ENCODE peak calls at places on chromosomes 3 and 15, in eight cellular contexts. One of them, this sample, is unnamed.

GRCh38 chr3:143065364-143065763 is 54.2 kb upstream of the CHST2 start:
- DNase-seq in AG09319: no peak
- DNase-seq in hepatic stellate cell: no peak
- DNase-seq in HEK293T: no peak
- DNase-seq in T-cell: no peak
- DNase-seq in GM12864: no peak
- DNase-seq in T1000: no peak
- DNase-seq in CD8-positive, alpha-beta memory T cell: no peak
- DNase-seq in this sample: no peak

GRCh38 chr15:31285772-31286261 is 40.8 kb upstream of the KLF13 start:
- DNase-seq in AG09319: no peak
- DNase-seq in T-cell: no peak
- DNase-seq in CD8-positive, alpha-beta memory T cell: no peak
- DNase-seq in T1000: no peak
- DNase-seq in hepatic stellate cell: no peak
- DNase-seq in HEK293T: no peak
- DNase-seq in GM12864: no peak
- DNase-seq in this sample: no peak

GRCh38 chr3:98705212-98705611 is 57.9 kb upstream of the ST3GAL6 start:
- DNase-seq in AG09319: no peak
- DNase-seq in GM12864: no peak
- DNase-seq in T-cell: no peak
- DNase-seq in CD8-positive, alpha-beta memory T cell: no peak
- DNase-seq in HEK293T: no peak
- DNase-seq in T1000: no peak
- DNase-seq in hepatic stellate cell: no peak
- DNase-seq in this sample: no peak

GRCh38 chr3:57927916-57928315 is 80.3 kb upstream of the FLNB start:
- DNase-seq in GM12864: no peak
- DNase-seq in CD8-positive, alpha-beta memory T cell: no peak
- DNase-seq in T1000: no peak
- DNase-seq in T-cell: no peak
- DNase-seq in HEK293T: no peak
- DNase-seq in AG09319: no peak
- DNase-seq in hepatic stellate cell: no peak
- DNase-seq in this sample: no peak

GRCh38 chr3:64462203-64463120 is 225.3 kb downstream of the ADAMTS9 start:
- DNase-seq in CD8-positive, alpha-beta memory T cell: no peak
- DNase-seq in HEK293T: no peak
- DNase-seq in hepatic stellate cell: peak; percentile 57
- DNase-seq in T-cell: no peak
- DNase-seq in AG09319: peak; percentile 49
- DNase-seq in GM12864: no peak
- DNase-seq in T1000: no peak
- DNase-seq in this sample: no peak

GRCh38 chr3:8353364-8353763 is 148.3 kb upstream of the LMCD1 start:
- DNase-seq in T1000: no peak
- DNase-seq in CD8-positive, alpha-beta memory T cell: no peak
- DNase-seq in hepatic stellate cell: no peak
- DNase-seq in AG09319: no peak
- DNase-seq in GM12864: no peak
- DNase-seq in HEK293T: no peak
- DNase-seq in T-cell: no peak
- DNase-seq in this sample: no peak

GRCh38 chr3:130963878-130964277 is 62.7 kb downstream of the ASTE1 start:
- DNase-seq in HEK293T: no peak
- DNase-seq in GM12864: no peak
- DNase-seq in CD8-positive, alpha-beta memory T cell: no peak
- DNase-seq in T-cell: no peak
- DNase-seq in T1000: no peak
- DNase-seq in hepatic stellate cell: no peak
- DNase-seq in AG09319: peak; percentile 69
- DNase-seq in this sample: no peak

GRCh38 chr3:56839784-56840724 is 38.3 kb upstream of the ARHGEF3 start:
- DNase-seq in T-cell: no peak
- DNase-seq in T1000: peak; percentile 15
- DNase-seq in AG09319: no peak
- DNase-seq in CD8-positive, alpha-beta memory T cell: no peak
- DNase-seq in hepatic stellate cell: no peak
- DNase-seq in HEK293T: no peak
- DNase-seq in GM12864: no peak
- DNase-seq in this sample: no peak

GRCh38 chr3:48504051-48504946 is at the start of gene SHISA5:
- DNase-seq in T-cell: peak; percentile 39
- DNase-seq in T1000: peak; percentile 20
- DNase-seq in hepatic stellate cell: peak; percentile 64
- DNase-seq in GM12864: no peak
- DNase-seq in CD8-positive, alpha-beta memory T cell: peak; percentile 72
- DNase-seq in HEK293T: peak; percentile 57
- DNase-seq in AG09319: peak; percentile 46
- DNase-seq in this sample: peak; percentile 44

GRCh38 chr3:152909180-152909883 is 74.4 kb downstream of the P2RY1 start:
- DNase-seq in CD8-positive, alpha-beta memory T cell: no peak
- DNase-seq in AG09319: peak; percentile 1
- DNase-seq in hepatic stellate cell: no peak
- DNase-seq in T-cell: no peak
- DNase-seq in GM12864: no peak
- DNase-seq in T1000: no peak
- DNase-seq in HEK293T: no peak
- DNase-seq in this sample: no peak

GRCh38 chr15:45169608-45170480 is 17.9 kb downstream of the SHF start:
- DNase-seq in GM12864: no peak
- DNase-seq in AG09319: no peak
- DNase-seq in HEK293T: no peak
- DNase-seq in T-cell: no peak
- DNase-seq in CD8-positive, alpha-beta memory T cell: no peak
- DNase-seq in hepatic stellate cell: no peak
- DNase-seq in T1000: no peak
- DNase-seq in this sample: no peak

GRCh38 chr3:69137412-69137811 is 15.0 kb upstream of the LMOD3 start:
- DNase-seq in hepatic stellate cell: no peak
- DNase-seq in T-cell: no peak
- DNase-seq in AG09319: no peak
- DNase-seq in T1000: no peak
- DNase-seq in GM12864: no peak
- DNase-seq in CD8-positive, alpha-beta memory T cell: no peak
- DNase-seq in HEK293T: no peak
- DNase-seq in this sample: no peak

GRCh38 chr15:76674883-76675282 is 230.3 kb downstream of the SCAPER start:
- DNase-seq in HEK293T: no peak
- DNase-seq in hepatic stellate cell: peak; percentile 4
- DNase-seq in CD8-positive, alpha-beta memory T cell: no peak
- DNase-seq in GM12864: no peak
- DNase-seq in T-cell: no peak
- DNase-seq in T1000: no peak
- DNase-seq in AG09319: no peak
- DNase-seq in this sample: no peak

GRCh38 chr3:196149375-196149774 is 61.8 kb downstream of the ZDHHC19 start:
- DNase-seq in GM12864: no peak
- DNase-seq in T1000: no peak
- DNase-seq in T-cell: no peak
- DNase-seq in HEK293T: no peak
- DNase-seq in hepatic stellate cell: no peak
- DNase-seq in CD8-positive, alpha-beta memory T cell: no peak
- DNase-seq in AG09319: no peak
- DNase-seq in this sample: no peak

GRCh38 chr15:60399931-60400330 is 2.1 kb upstream of the ANXA2 start:
- DNase-seq in HEK293T: no peak
- DNase-seq in AG09319: no peak
- DNase-seq in T-cell: no peak
- DNase-seq in T1000: no peak
- DNase-seq in hepatic stellate cell: peak; percentile 57
- DNase-seq in GM12864: no peak
- DNase-seq in CD8-positive, alpha-beta memory T cell: no peak
- DNase-seq in this sample: no peak

GRCh38 chr3:133661454-133662255 is at the start of gene TOPBP1:
- DNase-seq in HEK293T: peak; percentile 83
- DNase-seq in hepatic stellate cell: peak; percentile 77
- DNase-seq in AG09319: no peak
- DNase-seq in CD8-positive, alpha-beta memory T cell: peak; percentile 90
- DNase-seq in T1000: no peak
- DNase-seq in GM12864: peak; percentile 68
- DNase-seq in T-cell: peak; percentile 82
- DNase-seq in this sample: peak; percentile 76

GRCh38 chr3:131393056-131393455 is 11.5 kb downstream of the NUDT16 start:
- DNase-seq in T1000: no peak
- DNase-seq in GM12864: no peak
- DNase-seq in hepatic stellate cell: no peak
- DNase-seq in T-cell: no peak
- DNase-seq in CD8-positive, alpha-beta memory T cell: no peak
- DNase-seq in HEK293T: no peak
- DNase-seq in AG09319: no peak
- DNase-seq in this sample: no peak

GRCh38 chr3:107285197-107285596 is 92.0 kb upstream of the CCDC54 start:
- DNase-seq in GM12864: no peak
- DNase-seq in hepatic stellate cell: no peak
- DNase-seq in HEK293T: peak; percentile 11
- DNase-seq in CD8-positive, alpha-beta memory T cell: no peak
- DNase-seq in T1000: no peak
- DNase-seq in AG09319: no peak
- DNase-seq in T-cell: no peak
- DNase-seq in this sample: no peak

GRCh38 chr15:41331833-41332787 is at the start of gene OIP5:
- DNase-seq in CD8-positive, alpha-beta memory T cell: peak; percentile 99
- DNase-seq in hepatic stellate cell: peak; percentile 99
- DNase-seq in T-cell: peak; percentile 98
- DNase-seq in GM12864: peak; percentile 99
- DNase-seq in AG09319: peak; percentile 99
- DNase-seq in T1000: peak; percentile 98
- DNase-seq in HEK293T: peak; percentile 91
- DNase-seq in this sample: peak; percentile 94

GRCh38 chr3:114043205-114043604 is 13.1 kb downstream of the CCDC191 start:
- DNase-seq in CD8-positive, alpha-beta memory T cell: no peak
- DNase-seq in AG09319: no peak
- DNase-seq in HEK293T: no peak
- DNase-seq in hepatic stellate cell: no peak
- DNase-seq in T-cell: no peak
- DNase-seq in T1000: no peak
- DNase-seq in GM12864: no peak
- DNase-seq in this sample: no peak

This sample was measured in T-helper 9 cell.